ENCODE peak calls at places on chromosomes 2 and 18, in ten cellular contexts. H is sigmoid colon; U is DND-41; W is GM12865; A is uterus; X is CD8-positive, alpha-beta memory T cell; B is GM23248; V is suprapubic skin; K is small intestine; J is mesenchymal stem cell. Q is an unnamed sample.

GRCh38 chr2:127201452-127201851 is 18.6 kb downstream of the CYP27C1 start:
- DNase-seq in H (no peak), U (no peak), W (no peak), A (no peak), X (no peak), B (no peak), V (peak; percentile 55), K (no peak), J (no peak), Q (no peak)

GRCh38 chr2:194526121-194526520 is 1130.9 kb upstream of the SLC39A10 start:
- DNase-seq in H (no peak), U (no peak), W (no peak), A (no peak), X (no peak), B (no peak), V (no peak), K (no peak), J (no peak), Q (no peak)

GRCh38 chr2:203809084-203809521 is 58.5 kb upstream of the CTLA4 start:
- DNase-seq in H (no peak), U (no peak), W (no peak), A (no peak), X (no peak), B (peak; percentile 80), V (no peak), K (no peak), J (peak; percentile 32), Q (no peak)

GRCh38 chr2:170679607-170680079 is 35.5 kb upstream of the SP5 start:
- DNase-seq in H (no peak), U (no peak), W (no peak), A (no peak), X (no peak), B (peak; percentile 13), V (no peak), K (peak; percentile 59), J (peak; percentile 12), Q (no peak)

GRCh38 chr2:85222792-85223191 is 89.6 kb downstream of the TCF7L1 start:
- DNase-seq in H (no peak), U (no peak), W (no peak), A (no peak), X (no peak), B (no peak), V (peak; percentile 26), K (no peak), J (no peak), Q (no peak)

GRCh38 chr18:71114550-71115210 is 825.8 kb downstream of the SOCS6 start:
- DNase-seq in H (no peak), U (no peak), W (no peak), A (no peak), X (no peak), B (no peak), V (no peak), K (no peak), J (no peak), Q (no peak)

GRCh38 chr2:10452956-10453885 is 5.1 kb upstream of the ODC1 start:
- DNase-seq in H (no peak), U (no peak), W (no peak), A (no peak), X (peak; percentile 37), B (no peak), V (no peak), K (no peak), J (no peak), Q (no peak)

GRCh38 chr2:45681675-45682074 is 30.2 kb downstream of the PRKCE start:
- DNase-seq in H (no peak), U (no peak), W (peak; percentile 10), A (no peak), X (no peak), B (peak; percentile 93), V (no peak), K (peak; percentile 92), J (peak; percentile 91), Q (no peak)

GRCh38 chr18:24413148-24413547 is 13.3 kb upstream of the IMPACT start:
- DNase-seq in H (no peak), U (no peak), W (no peak), A (no peak), X (no peak), B (peak; percentile 38), V (no peak), K (no peak), J (no peak), Q (no peak)

GRCh38 chr2:45180033-45180746 is 170.9 kb upstream of the SIX2 start:
- DNase-seq in H (no peak), U (peak; percentile 76), W (no peak), A (no peak), X (no peak), B (no peak), V (no peak), K (no peak), J (no peak), Q (no peak)

GRCh38 chr2:167961536-167961935 is 285.9 kb downstream of the STK39 start:
- DNase-seq in H (no peak), U (no peak), W (no peak), A (no peak), X (no peak), B (no peak), V (no peak), K (no peak), J (no peak), Q (no peak)

GRCh38 chr2:201880620-201881381 is 74.5 kb downstream of the CDK15 start:
- DNase-seq in H (no peak), U (no peak), W (no peak), A (peak; percentile 62), X (no peak), B (peak; percentile 84), V (peak; percentile 79), K (no peak), J (peak; percentile 61), Q (no peak)

GRCh38 chr2:26269571-26270170 is 24.9 kb downstream of the HADHB start:
- DNase-seq in H (no peak), U (no peak), W (peak; percentile 54), A (no peak), X (no peak), B (peak; percentile 68), V (no peak), K (no peak), J (no peak), Q (no peak)

GRCh38 chr2:26273501-26273900 is 28.8 kb downstream of the HADHB start:
- DNase-seq in H (no peak), U (no peak), W (no peak), A (no peak), X (no peak), B (peak; percentile 20), V (no peak), K (no peak), J (peak; percentile 47), Q (no peak)

GRCh38 chr2:26276488-26276887 is 31.7 kb downstream of the HADHB start:
- DNase-seq in H (no peak), U (no peak), W (no peak), A (no peak), X (no peak), B (no peak), V (no peak), K (no peak), J (no peak), Q (no peak)

GRCh38 chr2:26270363-26270762 is 25.6 kb downstream of the HADHB start:
- DNase-seq in H (no peak), U (no peak), W (no peak), A (no peak), X (no peak), B (no peak), V (no peak), K (no peak), J (no peak), Q (no peak)

DNA sequence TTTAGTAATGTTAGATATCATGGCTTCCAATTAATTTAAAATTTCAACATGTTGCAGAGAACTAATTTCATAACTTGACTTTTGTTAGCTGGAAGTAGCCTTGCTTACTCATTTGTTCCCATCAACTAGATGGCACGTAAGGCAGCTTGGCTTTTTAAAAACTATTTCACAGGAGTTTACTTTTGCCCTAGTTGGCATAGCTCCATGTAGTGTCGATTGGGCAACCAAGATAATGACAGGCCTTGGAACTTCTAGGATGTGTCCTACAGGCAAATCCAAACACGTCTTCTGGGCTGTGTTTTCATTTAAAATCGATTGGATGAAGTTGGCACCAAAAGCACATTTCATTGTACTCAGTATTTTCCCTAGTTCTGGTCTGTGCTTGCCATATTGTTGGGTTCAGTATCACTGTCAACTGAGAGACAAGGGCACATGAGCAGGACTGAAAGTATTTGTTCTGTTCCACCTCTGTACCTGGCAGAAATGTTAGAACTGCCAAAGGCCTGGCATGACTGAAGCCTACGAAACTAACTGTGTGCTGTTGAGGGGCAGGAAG is 29.4 kb downstream of the HADHB start:
- DNase-seq in H (peak; percentile 89), U (no peak), W (no peak), A (peak; percentile 74), X (no peak), B (peak; percentile 94), V (no peak), K (peak; percentile 97), J (peak; percentile 95), Q (no peak)
- H3K4me3 ChIP-seq in H (no peak overlapping the region), U (no peak overlapping the region), W (no peak overlapping the region), A (no peak overlapping the region), X (no peak overlapping the region), B (peak overlapping the region; percentile 47), V (no peak overlapping the region), K (no peak overlapping the region), J (no peak overlapping the region), Q (no peak overlapping the region)

DNA sequence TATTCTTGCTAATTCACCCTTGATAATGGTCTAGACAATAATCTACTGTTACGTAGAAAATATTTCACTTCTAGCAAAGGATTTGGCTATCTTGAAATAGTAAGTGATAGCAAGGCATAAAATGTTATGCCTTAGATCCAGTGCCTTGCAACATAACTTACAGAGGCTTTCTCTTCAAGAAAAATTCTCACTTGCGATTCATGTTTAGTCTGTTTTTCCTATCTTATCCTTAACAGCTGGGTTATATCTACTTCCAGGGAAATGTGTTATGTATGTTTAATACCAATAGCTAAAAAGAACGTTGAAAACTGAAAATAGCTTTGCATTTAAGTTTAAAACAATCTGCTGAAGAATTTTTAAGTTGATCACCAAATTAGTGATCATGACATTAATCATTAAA is 1132.6 kb upstream of the ZEB2 start:
- DNase-seq in H (no peak), U (no peak), W (no peak), A (no peak), X (no peak), B (no peak), V (no peak), K (no peak), J (peak; percentile 75), Q (no peak)
- H3K4me3 ChIP-seq in H (no peak overlapping the region), U (no peak overlapping the region), W (no peak overlapping the region), A (no peak overlapping the region), X (no peak overlapping the region), B (no peak overlapping the region), V (no peak overlapping the region), K (no peak overlapping the region), J (no peak overlapping the region), Q (no peak overlapping the region)

GRCh38 chr2:28565720-28566295 is 69.9 kb downstream of the PLB1 start:
- DNase-seq in H (peak; percentile 59), U (no peak), W (no peak), A (no peak), X (no peak), B (no peak), V (no peak), K (no peak), J (no peak), Q (no peak)
- H3K4me3 ChIP-seq in H (peak overlapping the region; percentile 62), U (no peak overlapping the region), W (no peak overlapping the region), A (no peak overlapping the region), X (no peak overlapping the region), B (peak overlapping the region; percentile 91), V (peak overlapping the region; percentile 59), K (no peak overlapping the region), J (no peak overlapping the region), Q (no peak overlapping the region)

DNA sequence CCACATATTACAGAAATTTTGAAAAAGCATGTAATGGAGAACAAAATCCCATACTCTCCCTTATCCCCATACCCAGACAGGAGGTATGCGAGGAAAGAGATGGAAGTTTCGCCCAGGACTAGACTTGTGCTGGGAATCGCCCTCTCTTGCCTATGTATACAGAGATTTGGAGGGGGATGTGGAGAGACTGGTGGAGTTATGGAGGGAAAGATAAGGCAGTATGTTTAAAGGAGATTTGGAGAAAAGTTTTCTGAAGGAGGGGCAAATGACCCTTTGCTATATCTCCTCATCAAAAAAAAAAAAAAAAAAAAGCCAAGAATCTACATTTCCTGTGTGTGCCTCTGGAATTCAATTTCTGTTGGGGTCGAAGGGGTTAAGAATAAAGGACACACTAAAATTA is 75.3 kb downstream of the MERTK start:
- DNase-seq in H (no peak), U (no peak), W (no peak), A (no peak), X (no peak), B (no peak), V (no peak), K (no peak), J (no peak), Q (no peak)
- H3K4me3 ChIP-seq in H (no peak overlapping the region), U (no peak overlapping the region), W (no peak overlapping the region), A (no peak overlapping the region), X (no peak overlapping the region), B (no peak overlapping the region), V (no peak overlapping the region), K (no peak overlapping the region), J (no peak overlapping the region), Q (no peak overlapping the region)